ENCODE peak calls at places on chromosomes 12 and 14, in five cellular contexts. One of them, this sample, is unnamed.

GRCh38 chr14:102314242-102315011 is 5.1 kb upstream of the ZNF839 start:
- DNase-seq in HepG2: peak
- DNase-seq in GM12878: no peak
- DNase-seq in NT2/D1: no peak
- DNase-seq in HEK293T: peak
- DNase-seq in this sample: peak

GRCh38 chr12:15474766-15475165 is 152.5 kb downstream of the PTPRO start:
- DNase-seq in HepG2: no peak
- DNase-seq in GM12878: no peak
- DNase-seq in NT2/D1: no peak
- DNase-seq in HEK293T: no peak
- DNase-seq in this sample: no peak

GRCh38 chr14:45785240-45785639 is 532.2 kb upstream of the MIS18BP1 start:
- DNase-seq in HepG2: no peak
- DNase-seq in GM12878: no peak
- DNase-seq in NT2/D1: no peak
- DNase-seq in HEK293T: no peak
- DNase-seq in this sample: no peak

GRCh38 chr12:138898-139534 is 72.4 kb downstream of the IQSEC3 start:
- DNase-seq in HepG2: no peak
- DNase-seq in GM12878: no peak
- DNase-seq in NT2/D1: no peak
- DNase-seq in HEK293T: no peak
- DNase-seq in this sample: peak

GRCh38 chr12:130925616-130926015 is 28.1 kb upstream of the ADGRD1 start:
- DNase-seq in HepG2: no peak
- DNase-seq in GM12878: no peak
- DNase-seq in NT2/D1: no peak
- DNase-seq in HEK293T: no peak
- DNase-seq in this sample: no peak

GRCh38 chr12:117790948-117791347 is 177.8 kb downstream of the KSR2 start:
- DNase-seq in HepG2: no peak
- DNase-seq in GM12878: no peak
- DNase-seq in NT2/D1: no peak
- DNase-seq in HEK293T: no peak
- DNase-seq in this sample: no peak

GRCh38 chr12:77696183-77696582 is 134.5 kb upstream of the NAV3 start:
- DNase-seq in HepG2: no peak
- DNase-seq in GM12878: no peak
- DNase-seq in NT2/D1: no peak
- DNase-seq in HEK293T: no peak
- DNase-seq in this sample: no peak

GRCh38 chr12:27142102-27142721 is 59.8 kb upstream of the C12orf71 start:
- DNase-seq in HepG2: peak
- DNase-seq in GM12878: no peak
- DNase-seq in NT2/D1: peak
- DNase-seq in HEK293T: peak
- DNase-seq in this sample: peak

GRCh38 chr12:55743131-55743921 is 404 bp downstream of the GDF11 start:
- DNase-seq in HepG2: no peak
- DNase-seq in GM12878: no peak
- DNase-seq in NT2/D1: no peak
- DNase-seq in HEK293T: peak
- DNase-seq in this sample: peak

GRCh38 chr14:31205681-31206535 is 1.7 kb downstream of the HECTD1 start:
- DNase-seq in HepG2: peak
- DNase-seq in GM12878: no peak
- DNase-seq in NT2/D1: no peak
- DNase-seq in HEK293T: peak
- DNase-seq in this sample: no peak

GRCh38 chr12:49515266-49515665 is 23.6 kb upstream of the KCNH3 start:
- DNase-seq in HepG2: no peak
- DNase-seq in GM12878: no peak
- DNase-seq in NT2/D1: no peak
- DNase-seq in HEK293T: no peak
- DNase-seq in this sample: no peak

GRCh38 chr12:65649126-65649525 is 175.2 kb upstream of the HMGA2 start:
- DNase-seq in HepG2: no peak
- DNase-seq in GM12878: no peak
- DNase-seq in NT2/D1: no peak
- DNase-seq in HEK293T: no peak
- DNase-seq in this sample: no peak

GRCh38 chr12:63915105-63915830 is 70.8 kb downstream of the SRGAP1 start:
- DNase-seq in HepG2: no peak
- DNase-seq in GM12878: no peak
- DNase-seq in NT2/D1: no peak
- DNase-seq in HEK293T: peak
- DNase-seq in this sample: no peak

GRCh38 chr12:118404876-118405521 is 28.6 kb downstream of the SUDS3 start:
- DNase-seq in HepG2: peak
- DNase-seq in GM12878: peak
- DNase-seq in NT2/D1: peak
- DNase-seq in HEK293T: peak
- DNase-seq in this sample: no peak

GRCh38 chr14:23160924-23161522 is 22.4 kb downstream of the SLC7A8 start:
- DNase-seq in HepG2: no peak
- DNase-seq in GM12878: no peak
- DNase-seq in NT2/D1: peak
- DNase-seq in HEK293T: no peak
- DNase-seq in this sample: no peak

GRCh38 chr14:53955234-53955556 is 1.4 kb downstream of the BMP4 start:
- DNase-seq in HepG2: no peak
- DNase-seq in GM12878: no peak
- DNase-seq in NT2/D1: no peak
- DNase-seq in HEK293T: no peak
- DNase-seq in this sample: no peak

GRCh38 chr14:53952533-53952932 is 4.1 kb downstream of the BMP4 start:
- DNase-seq in HepG2: no peak
- DNase-seq in GM12878: no peak
- DNase-seq in NT2/D1: no peak
- DNase-seq in HEK293T: no peak
- DNase-seq in this sample: no peak

GRCh38 chr14:53954551-53955233 is 1.9 kb downstream of the BMP4 start:
- DNase-seq in HepG2: no peak
- DNase-seq in GM12878: no peak
- DNase-seq in NT2/D1: no peak
- DNase-seq in HEK293T: no peak
- DNase-seq in this sample: no peak

GRCh38 chr14:53953002-53953827 is 3.4 kb downstream of the BMP4 start:
- DNase-seq in HepG2: peak
- DNase-seq in GM12878: no peak
- DNase-seq in NT2/D1: no peak
- DNase-seq in HEK293T: peak
- DNase-seq in this sample: peak

GRCh38 chr14:53953828-53954550 is 2.6 kb downstream of the BMP4 start:
- DNase-seq in HepG2: peak
- DNase-seq in GM12878: no peak
- DNase-seq in NT2/D1: no peak
- DNase-seq in HEK293T: peak
- DNase-seq in this sample: peak
- TF ChIP-seq SUZ12 in HepG2: no peak
- TF ChIP-seq SUZ12 in GM12878: no peak
- TF ChIP-seq SUZ12 in NT2/D1: no peak
- TF ChIP-seq SUZ12 in HEK293T: no peak
- TF ChIP-seq SUZ12 in this sample: no peak

DNA sequence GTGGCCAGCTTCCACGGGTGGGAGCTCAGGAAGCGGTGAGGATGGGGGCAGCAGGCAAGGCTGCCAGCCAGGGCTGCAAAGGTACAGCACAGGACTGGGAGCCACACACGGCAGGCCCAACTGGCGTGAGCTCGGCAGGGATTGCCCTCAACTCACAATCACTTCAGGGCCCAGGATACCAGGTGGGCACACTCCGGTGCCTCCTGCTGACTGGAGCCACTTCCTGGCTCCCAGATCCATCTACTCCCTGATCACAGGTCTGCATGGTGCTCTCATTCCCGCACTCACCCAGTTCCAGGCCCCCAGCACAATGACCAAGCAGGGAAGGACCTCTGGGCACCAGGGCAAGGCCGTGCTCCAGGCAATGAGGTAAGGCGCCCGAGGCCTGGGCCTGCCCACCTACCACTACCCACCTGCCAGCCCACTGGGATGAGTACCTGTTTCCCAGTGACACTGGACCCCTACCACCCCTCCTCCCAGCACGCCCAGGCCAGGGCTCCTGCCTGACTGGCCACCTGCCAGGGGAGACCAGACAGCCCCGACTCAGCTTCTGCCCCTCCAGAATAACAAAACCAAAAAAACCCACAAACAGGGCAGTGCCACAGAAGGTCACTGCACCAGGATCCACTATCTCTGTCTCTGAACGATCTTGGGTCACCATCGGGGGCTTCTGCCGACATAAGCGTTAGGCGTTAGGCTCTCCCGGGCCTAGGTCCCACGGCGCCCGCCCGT is 1.8 kb downstream of the JAG2 start:
- DNase-seq in HepG2: no peak
- DNase-seq in GM12878: no peak
- DNase-seq in NT2/D1: no peak
- DNase-seq in HEK293T: no peak
- DNase-seq in this sample: no peak
- TF ChIP-seq SUZ12 in HepG2: no peak
- TF ChIP-seq SUZ12 in GM12878: no peak
- TF ChIP-seq SUZ12 in NT2/D1: no peak
- TF ChIP-seq SUZ12 in HEK293T: no peak
- TF ChIP-seq SUZ12 in this sample: no peak

GRCh38 chr12:61385771-61386170 is 874.4 kb upstream of the USP15 start:
- DNase-seq in HepG2: no peak
- DNase-seq in GM12878: no peak
- DNase-seq in NT2/D1: no peak
- DNase-seq in HEK293T: no peak
- DNase-seq in this sample: no peak
- TF ChIP-seq SUZ12 in HepG2: no peak
- TF ChIP-seq SUZ12 in GM12878: no peak
- TF ChIP-seq SUZ12 in NT2/D1: no peak
- TF ChIP-seq SUZ12 in HEK293T: no peak
- TF ChIP-seq SUZ12 in this sample: no peak

DNA sequence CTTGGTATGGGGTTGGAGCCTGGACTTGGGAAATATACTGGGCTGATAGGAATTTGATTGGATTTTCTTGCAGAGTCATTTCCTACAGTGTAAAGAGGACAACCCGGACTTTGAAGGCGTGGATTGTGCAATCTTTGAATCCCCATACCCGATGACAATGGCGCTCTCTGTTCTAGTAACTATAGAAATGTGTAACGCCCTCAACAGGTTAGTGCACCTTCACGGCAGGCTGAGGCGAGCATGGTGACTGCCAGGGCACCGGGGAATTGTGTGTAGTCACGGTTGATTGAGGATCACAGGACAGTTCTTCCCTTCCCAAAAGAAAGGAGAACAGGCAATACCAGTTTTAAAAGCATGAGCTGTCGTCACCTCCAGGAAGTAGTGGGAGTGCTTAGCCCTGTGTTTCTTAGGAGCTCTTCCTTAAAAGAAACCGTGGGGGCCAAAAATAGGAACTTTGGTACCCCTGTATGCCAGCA is 58.3 kb downstream of the ANAPC7 start:
- DNase-seq in HepG2: peak
- DNase-seq in GM12878: no peak
- DNase-seq in NT2/D1: no peak
- DNase-seq in HEK293T: no peak
- DNase-seq in this sample: no peak
- TF ChIP-seq SUZ12 in HepG2: no peak
- TF ChIP-seq SUZ12 in GM12878: no peak
- TF ChIP-seq SUZ12 in NT2/D1: no peak
- TF ChIP-seq SUZ12 in HEK293T: no peak
- TF ChIP-seq SUZ12 in this sample: no peak

GRCh38 chr12:71766202-71766601 is 11.5 kb downstream of the RAB21 start:
- DNase-seq in HepG2: no peak
- DNase-seq in GM12878: no peak
- DNase-seq in NT2/D1: no peak
- DNase-seq in HEK293T: no peak
- DNase-seq in this sample: no peak
- TF ChIP-seq SUZ12 in HepG2: no peak
- TF ChIP-seq SUZ12 in GM12878: no peak
- TF ChIP-seq SUZ12 in NT2/D1: no peak
- TF ChIP-seq SUZ12 in HEK293T: no peak
- TF ChIP-seq SUZ12 in this sample: no peak

GRCh38 chr12:14207946-14208612 is 157.4 kb upstream of the ATF7IP start:
- DNase-seq in HepG2: peak
- DNase-seq in GM12878: no peak
- DNase-seq in NT2/D1: no peak
- DNase-seq in HEK293T: no peak
- DNase-seq in this sample: peak
- TF ChIP-seq SUZ12 in HepG2: no peak
- TF ChIP-seq SUZ12 in GM12878: no peak
- TF ChIP-seq SUZ12 in NT2/D1: no peak
- TF ChIP-seq SUZ12 in HEK293T: no peak
- TF ChIP-seq SUZ12 in this sample: no peak